ENCODE peak calls at places on chromosomes 7 and 10, in four cellular contexts. Z is MV-4-11; I is skeletal muscle cell; T is activated gamma-delta T cell treated with anti-CD3 and anti-CD28 coated beads, Interleukin-2, amount 50 U/mL, for 16 hours. N is an unnamed sample.

GRCh38 chr7:73828107-73828803 is 2.5 kb upstream of the CLDN4 start:
- DNase-seq in Z (peak; percentile 36), I (no peak), T (no peak), N (no peak)

GRCh38 chr10:97353945-97354344 is 19.4 kb upstream of the FRAT2 start:
- DNase-seq in Z (peak; percentile 90), I (no peak), T (no peak), N (no peak)

GRCh38 chr7:82729172-82730030 is 285.8 kb upstream of the CACNA2D1 start:
- DNase-seq in Z (no peak), I (no peak), T (no peak), N (no peak)

GRCh38 chr10:101595591-101596433 is 7.7 kb downstream of the DPCD start:
- DNase-seq in Z (no peak), I (peak; percentile 41), T (no peak), N (no peak)

GRCh38 chr7:17095001-17095574 is 203.4 kb upstream of the AHR start:
- DNase-seq in Z (no peak), I (peak; percentile 8), T (no peak), N (no peak)

GRCh38 chr7:127066974-127067373 is 185.8 kb downstream of the GRM8 start:
- DNase-seq in Z (no peak), I (no peak), T (no peak), N (no peak)

GRCh38 chr7:138074540-138074939 is 1.7 kb upstream of the AKR1D1 start:
- DNase-seq in Z (no peak), I (no peak), T (no peak), N (no peak)

GRCh38 chr10:12588091-12588850 is 238.9 kb downstream of the CAMK1D start:
- DNase-seq in Z (peak; percentile 17), I (no peak), T (no peak), N (no peak)

GRCh38 chr7:17696422-17696821 is 243.9 kb downstream of the SNX13 start:
- DNase-seq in Z (peak; percentile 87), I (peak; percentile 98), T (no peak), N (no peak)

GRCh38 chr10:132746386-132746785 is 39.6 kb downstream of the NKX6-2 start:
- DNase-seq in Z (no peak), I (no peak), T (no peak), N (no peak)

N was measured in NK-92 treated with Interleukin-12 subunit alpha and Interleukin-12 subunit beta, amount 100 ng/mL, for 24 hours.